ENCODE peak calls at places on chromosomes 4 and X, in six cellular contexts. N is breast epithelium, U is left ventricle myocardium inferior, W is GM12865, F is cardiac muscle cell, Y is fibroblast of lung. Q is an unnamed sample.
A peak's percentile ranks its signal among the peaks of the same experiment; 100 is the strongest.

GRCh38 chrX:107025538-107025937 is 25.5 kb upstream of the MORC4 start:
- DNase-seq in U (no peak), W (peak; percentile 20), Y (peak; percentile 45), F (peak; percentile 47), N (no peak), Q (peak; percentile 45)

GRCh38 chrX:17669458-17669857 is 67.8 kb upstream of the SCML1 start:
- DNase-seq in N (no peak), U (no peak), W (no peak), F (no peak), Y (no peak), Q (no peak)

GRCh38 chrX:21840199-21840557 is 761 bp downstream of the MBTPS2 start:
- DNase-seq in N (no peak), W (peak; percentile 41), Y (no peak), U (no peak), F (peak; percentile 10), Q (peak; percentile 23)

GRCh38 chr4:16909245-16909644 is 10.8 kb upstream of the LDB2 start:
- DNase-seq in W (no peak), N (no peak), Y (no peak), F (no peak), U (peak; percentile 17), Q (no peak)

GRCh38 chr4:757111-757510 is 51.5 kb downstream of the PCGF3 start:
- DNase-seq in N (no peak), W (no peak), Y (no peak), U (no peak), F (no peak), Q (no peak)

GRCh38 chrX:9569875-9570274 is 105.0 kb downstream of the TBL1X start:
- DNase-seq in F (peak; percentile 71), U (no peak), N (peak; percentile 25), W (no peak), Y (peak; percentile 49), Q (peak; percentile 50)

GRCh38 chr4:67556426-67556825 is 2.1 kb upstream of the STAP1 start:
- DNase-seq in N (no peak), Y (no peak), U (no peak), W (no peak), F (peak; percentile 46), Q (peak; percentile 40)

GRCh38 chr4:2051086-2051485 is 8.0 kb upstream of the NAT8L start:
- DNase-seq in U (no peak), W (no peak), F (no peak), N (no peak), Y (no peak), Q (no peak)

DNA sequence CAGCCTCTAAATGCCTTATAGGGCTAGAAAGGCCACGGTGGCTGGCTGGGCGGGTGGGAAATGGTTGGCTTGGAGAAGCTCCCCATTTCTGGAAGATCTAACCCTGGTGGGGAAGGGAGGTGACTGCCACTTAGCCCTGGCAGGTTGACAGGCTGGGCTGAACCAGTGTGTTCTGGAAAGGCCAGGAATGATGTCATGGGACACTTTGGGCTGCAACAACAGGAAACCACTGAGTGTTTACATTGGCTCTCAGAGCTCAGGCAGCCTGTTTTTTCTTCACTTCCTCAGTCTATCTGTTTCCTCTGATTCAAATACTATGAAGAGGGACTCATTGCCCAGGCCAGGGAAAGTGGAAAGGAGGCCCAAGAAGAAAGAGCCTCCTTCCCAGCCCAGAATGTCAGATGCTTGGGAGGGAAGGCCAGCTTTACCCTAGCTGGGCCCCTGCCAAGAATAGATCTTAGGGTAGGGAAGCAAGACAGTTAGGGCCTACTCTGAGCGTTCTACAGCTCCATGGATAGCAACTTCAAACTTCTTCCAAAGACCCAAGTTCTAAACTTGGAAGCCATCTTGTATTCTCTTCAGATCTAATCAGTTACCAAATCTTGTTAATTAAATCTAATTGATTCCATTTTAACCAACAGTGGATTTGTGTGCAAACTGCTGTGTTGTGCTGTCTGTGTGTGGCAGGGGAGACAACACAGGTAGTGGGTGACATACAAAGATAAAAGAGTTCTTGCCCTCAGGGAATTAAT is 65.7 kb upstream of the MSN start:
- DNase-seq in U (peak; percentile 75), Y (peak; percentile 90), W (peak; percentile 59), N (peak; percentile 77), F (peak; percentile 94), Q (peak; percentile 92)
- TF ChIP-seq CTCF in U (peak; percentile 48), Y (no peak), W (no peak), N (no peak), F (no peak), Q (peak; percentile 29)

DNA sequence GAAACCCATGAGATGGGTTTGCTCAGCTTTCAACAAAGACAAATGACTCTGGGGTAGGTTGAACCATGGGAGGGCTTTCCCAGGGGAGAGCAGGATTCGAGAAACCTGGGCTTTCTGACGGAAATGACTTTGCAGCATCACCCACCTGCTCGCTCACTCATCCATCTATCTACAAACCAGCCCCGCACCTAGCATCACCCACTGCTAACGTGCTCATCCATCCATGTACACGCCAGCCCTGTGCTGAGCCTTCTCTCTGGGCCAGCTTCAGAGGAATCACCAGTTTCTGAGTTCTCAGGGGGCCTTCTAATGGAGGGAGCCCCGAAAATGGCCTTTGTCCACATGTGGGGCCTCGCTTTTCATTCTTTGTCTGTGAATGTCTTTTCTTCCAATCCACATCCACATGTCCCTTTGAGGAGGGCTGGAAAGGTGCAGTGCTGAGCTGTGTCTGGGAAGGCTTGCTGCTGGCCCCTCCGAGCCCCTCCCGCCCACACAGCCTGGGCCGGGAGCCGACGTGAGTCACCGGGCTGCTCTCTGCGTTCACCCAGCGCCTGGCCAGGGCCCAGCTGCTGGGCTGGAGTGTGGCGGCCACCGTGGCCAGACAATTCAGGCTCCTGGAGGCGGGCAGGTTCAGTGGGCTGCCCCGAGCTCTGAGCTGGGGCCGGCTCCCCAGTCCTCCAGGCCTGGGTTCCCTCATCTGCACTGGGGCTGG is 14.7 kb downstream of the SORCS2 start:
- DNase-seq in Y (peak; percentile 76), U (peak; percentile 86), F (peak; percentile 92), N (peak; percentile 74), W (no peak), Q (peak; percentile 82)
- H3K4me3 ChIP-seq in Y (no peak overlapping the region), U (no peak overlapping the region), F (no peak overlapping the region), N (no peak overlapping the region), W (no peak overlapping the region), Q (peak overlapping the region; percentile 25)

GRCh38 chr4:138861130-138861529 is 154.5 kb upstream of the NOCT start:
- DNase-seq in N (no peak), W (no peak), U (no peak), F (no peak), Y (no peak), Q (no peak)

GRCh38 chr4:138857399-138857798 is 158.2 kb upstream of the NOCT start:
- DNase-seq in N (no peak), U (no peak), F (no peak), Y (no peak), W (no peak), Q (no peak)

GRCh38 chr4:138863160-138863559 is 152.4 kb upstream of the NOCT start:
- DNase-seq in W (no peak), F (no peak), N (no peak), Y (no peak), U (no peak), Q (no peak)

GRCh38 chr4:138859249-138859648 is 156.3 kb upstream of the NOCT start:
- DNase-seq in U (no peak), N (no peak), W (no peak), F (no peak), Y (no peak), Q (no peak)

GRCh38 chr4:138858419-138858818 is 157.2 kb upstream of the NOCT start:
- DNase-seq in U (no peak), F (no peak), N (no peak), W (no peak), Y (no peak), Q (no peak)
- TF ChIP-seq CTCF in U (no peak), F (no peak), N (no peak), W (no peak), Y (no peak), Q (no peak)

DNA sequence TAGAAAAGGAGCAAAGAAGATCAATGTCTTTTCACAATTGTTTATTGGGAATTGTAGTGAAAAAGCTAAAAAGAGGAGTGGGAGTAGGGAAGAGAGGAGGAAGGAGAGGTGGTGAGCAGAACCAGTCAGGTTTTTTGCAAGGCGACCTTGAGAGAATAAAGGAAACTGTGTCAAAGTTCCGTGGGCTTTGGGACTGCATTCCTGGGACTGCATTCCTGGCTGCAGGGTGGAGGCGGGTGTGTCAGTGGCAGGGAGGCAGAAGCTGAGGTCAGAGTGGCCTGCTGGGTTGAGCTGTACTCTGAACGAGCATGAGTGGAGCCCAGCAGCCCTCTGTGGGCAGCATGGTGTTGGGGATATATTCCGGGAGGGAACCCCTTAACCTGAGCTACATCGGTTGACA is 66.8 kb upstream of the UCP1 start:
- DNase-seq in F (peak; percentile 52), Y (peak; percentile 3), N (peak; percentile 60), W (no peak), U (peak; percentile 36), Q (peak; percentile 37)
- H3K4me3 ChIP-seq in F (no peak overlapping the region), Y (no peak overlapping the region), N (no peak overlapping the region), W (no peak overlapping the region), U (no peak overlapping the region), Q (no peak overlapping the region)

DNA sequence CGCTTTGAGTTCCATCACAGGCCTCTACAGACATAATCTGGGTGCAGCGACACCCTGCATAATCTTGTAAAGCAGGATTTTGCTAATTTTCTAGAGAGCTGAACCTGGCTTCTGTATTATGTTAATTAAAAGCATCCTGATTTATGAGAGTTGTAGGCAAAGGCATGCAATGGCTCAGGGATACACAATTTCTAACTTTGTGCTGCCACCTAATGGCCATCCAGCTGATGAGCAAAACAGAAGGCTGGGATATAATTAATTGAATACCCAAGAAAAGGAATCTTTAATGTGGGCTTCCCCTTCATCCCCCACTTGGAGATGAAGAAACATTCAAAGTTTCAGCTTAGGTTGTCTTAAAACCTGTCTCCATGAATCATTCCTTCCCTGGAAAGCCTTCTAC is 78.1 kb downstream of the BMP15 start:
- DNase-seq in U (no peak), Y (peak; percentile 21), W (peak; percentile 8), F (peak; percentile 46), N (no peak), Q (peak; percentile 41)
- TF ChIP-seq CTCF in U (peak; percentile 60), Y (peak; percentile 55), W (peak; percentile 34), F (peak; percentile 44), N (peak; percentile 29), Q (peak; percentile 67)

GRCh38 chr4:7811536-7812190 is 128.0 kb downstream of the AFAP1 start:
- DNase-seq in Y (peak; percentile 95), N (no peak), U (peak; percentile 75), F (peak; percentile 82), W (no peak), Q (peak; percentile 90)
- H3K4me3 ChIP-seq in Y (no peak overlapping the region), N (no peak overlapping the region), U (no peak overlapping the region), F (no peak overlapping the region), W (no peak overlapping the region), Q (no peak overlapping the region)

DNA sequence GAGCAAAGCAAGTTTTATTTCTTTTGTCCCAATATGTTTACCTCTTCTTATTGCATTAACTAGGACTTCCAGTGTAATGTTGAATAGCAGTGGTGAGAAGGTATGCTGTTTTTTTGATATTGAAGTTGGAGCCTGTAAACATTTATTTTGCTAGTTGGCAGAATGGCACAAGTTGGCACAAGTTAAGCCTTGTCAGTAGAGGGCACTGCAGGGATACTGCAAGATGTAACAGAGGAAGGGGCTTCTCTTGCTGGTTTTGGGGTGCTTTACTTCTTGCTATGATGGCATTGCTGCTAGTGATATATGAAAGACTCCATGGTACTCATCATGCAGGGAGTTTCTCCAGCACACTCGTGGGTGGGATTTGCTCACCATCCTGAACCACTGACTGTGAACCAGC is 327.3 kb upstream of the ARX start:
- DNase-seq in F (no peak), Y (no peak), N (no peak), U (no peak), W (no peak), Q (no peak)
- TF ChIP-seq CTCF in F (no peak), Y (no peak), N (no peak), U (no peak), W (no peak), Q (no peak)

GRCh38 chr4:7236847-7237246 is 44.5 kb downstream of the SORCS2 start:
- DNase-seq in Y (peak; percentile 14), U (peak; percentile 44), F (peak; percentile 46), W (no peak), N (no peak), Q (peak; percentile 60)
- H3K4me3 ChIP-seq in Y (no peak overlapping the region), U (no peak overlapping the region), F (no peak overlapping the region), W (no peak overlapping the region), N (no peak overlapping the region), Q (no peak overlapping the region)